ENCODE peak calls at places on chromosomes 4 and X, in ten cellular contexts. H is mammary epithelial cell, D is AG20443, J is tibial artery, Z is SK-N-SH, U is T-helper 17 cell, C is lower leg skin, I is activated T-cell treated with anti-CD3 and anti-CD28 coated beads for 1 hour, O is AG04450, R is LoVo. L is an unnamed sample.

GRCh38 chr4:72817012-72817411 is 248.0 kb upstream of the ADAMTS3 start:
- DNase-seq in H (no peak), D (peak), J (no peak), Z (no peak), U (no peak), C (no peak), I (no peak), O (no peak), R (no peak), L (no peak)

GRCh38 chr4:20368926-20369325 is 117.2 kb downstream of the SLIT2 start:
- DNase-seq in H (no peak), D (peak), J (no peak), Z (no peak), U (no peak), C (no peak), I (no peak), O (peak), R (no peak), L (no peak)

GRCh38 chr4:28362169-28362568 is 1501.5 kb downstream of the STIM2 start:
- DNase-seq in H (no peak), D (no peak), J (no peak), Z (no peak), U (no peak), C (no peak), I (no peak), O (no peak), R (no peak), L (no peak)

GRCh38 chrX:139203681-139204575 is 326.6 kb upstream of the F9 start:
- DNase-seq in H (peak), D (peak), J (no peak), Z (peak), U (no peak), C (no peak), I (no peak), O (no peak), R (no peak), L (no peak)

GRCh38 chr4:123412700-123413512 is 16.3 kb downstream of the SPRY1 start:
- DNase-seq in H (no peak), D (peak), J (no peak), Z (no peak), U (no peak), C (no peak), I (no peak), O (no peak), R (no peak), L (no peak)

GRCh38 chrX:22652596-22652995 is 347.2 kb upstream of the DDX53 start:
- DNase-seq in H (no peak), D (peak), J (no peak), Z (peak), U (no peak), C (no peak), I (no peak), O (peak), R (peak), L (no peak)

GRCh38 chr4:17584502-17585213 is 7.7 kb downstream of the LAP3 start:
- DNase-seq in H (no peak), D (no peak), J (no peak), Z (no peak), U (no peak), C (no peak), I (no peak), O (no peak), R (no peak), L (no peak)

GRCh38 chrX:69323786-69324720 is 158.8 kb upstream of the PJA1 start:
- DNase-seq in H (no peak), D (no peak), J (no peak), Z (peak), U (no peak), C (no peak), I (no peak), O (no peak), R (no peak), L (no peak)

GRCh38 chr4:75895744-75896314 is 6.4 kb downstream of the PPEF2 start:
- DNase-seq in H (peak), D (peak), J (no peak), Z (peak), U (no peak), C (no peak), I (no peak), O (no peak), R (peak), L (peak)

GRCh38 chr4:151652841-151653547 is 107.8 kb downstream of the GATB start:
- DNase-seq in H (no peak), D (peak), J (no peak), Z (no peak), U (no peak), C (no peak), I (no peak), O (no peak), R (no peak), L (no peak)

GRCh38 chr4:56158483-56158882 is 209.7 kb downstream of the CEP135 start:
- DNase-seq in H (no peak), D (no peak), J (no peak), Z (no peak), U (no peak), C (no peak), I (no peak), O (no peak), R (no peak), L (no peak)

GRCh38 chrX:24229967-24230366 is 80.4 kb downstream of the ZFX start:
- DNase-seq in H (no peak), D (no peak), J (no peak), Z (no peak), U (no peak), C (no peak), I (no peak), O (no peak), R (no peak), L (no peak)

GRCh38 chr4:144507309-144508101 is 138.5 kb upstream of the HHIP start:
- DNase-seq in H (no peak), D (no peak), J (no peak), Z (no peak), U (no peak), C (no peak), I (no peak), O (no peak), R (no peak), L (no peak)

GRCh38 chrX:78514852-78515251 is 144.3 kb downstream of the RTL3 start:
- DNase-seq in H (peak), D (no peak), J (no peak), Z (no peak), U (no peak), C (no peak), I (no peak), O (no peak), R (no peak), L (no peak)

GRCh38 chrX:55524487-55524886 is 34.8 kb upstream of the USP51 start:
- DNase-seq in H (no peak), D (no peak), J (no peak), Z (no peak), U (no peak), C (no peak), I (no peak), O (no peak), R (no peak), L (no peak)

GRCh38 chr4:77184018-77184417 is 27.0 kb downstream of the CCNG2 start:
- DNase-seq in H (no peak), D (no peak), J (no peak), Z (no peak), U (no peak), C (no peak), I (no peak), O (no peak), R (no peak), L (no peak)

GRCh38 chr4:144699565-144699964 is 53.6 kb downstream of the HHIP start:
- DNase-seq in H (peak), D (no peak), J (no peak), Z (no peak), U (no peak), C (no peak), I (no peak), O (no peak), R (no peak), L (no peak)

GRCh38 chr4:52273885-52274284 is 222.8 kb downstream of the SPATA18 start:
- DNase-seq in H (no peak), D (no peak), J (no peak), Z (no peak), U (no peak), C (no peak), I (no peak), O (no peak), R (no peak), L (no peak)

GRCh38 chr4:75561789-75562188 is 5.9 kb downstream of the ODAPH start:
- DNase-seq in H (peak), D (no peak), J (no peak), Z (no peak), U (no peak), C (no peak), I (no peak), O (no peak), R (no peak), L (no peak)

GRCh38 chr4:113768952-113769351 is 7.4 kb upstream of the CAMK2D start:
- DNase-seq in H (no peak), D (no peak), J (no peak), Z (no peak), U (no peak), C (no peak), I (no peak), O (no peak), R (no peak), L (no peak)

GRCh38 chr4:67288964-67289363 is 256.3 kb downstream of the CENPC start:
- DNase-seq in H (no peak), D (no peak), J (no peak), Z (peak), U (no peak), C (no peak), I (no peak), O (no peak), R (no peak), L (peak)

GRCh38 chr4:130336585-130337217 is 1240.7 kb downstream of the C4orf33 start:
- DNase-seq in H (no peak), D (peak), J (no peak), Z (peak), U (no peak), C (no peak), I (no peak), O (no peak), R (peak), L (peak)

L was measured in NAMALWA.